ENCODE peak calls at places on chromosomes 11 and 22, in four cellular contexts. C, B, V and T are unnamed samples.

GRCh38 chr11:14650064-14650463 is 6.5 kb downstream of the PDE3B start:
- DNase-seq in C (no peak), B (no peak), V (no peak), T (no peak)

GRCh38 chr11:117314840-117315239 is 1.2 kb downstream of the BACE1 start:
- DNase-seq in C (no peak), B (no peak), V (no peak), T (no peak)

GRCh38 chr11:118156531-118157185 is 4.0 kb upstream of the SCN4B start:
- DNase-seq in C (no peak), B (no peak), V (no peak), T (no peak)

GRCh38 chr22:50286701-50287318 is 16.6 kb upstream of the MAPK11 start:
- DNase-seq in C (no peak), B (no peak), V (no peak), T (no peak)

GRCh38 chr11:126081915-126082250 is 19.2 kb upstream of the CDON start:
- DNase-seq in C (no peak), B (no peak), V (no peak), T (no peak)

GRCh38 chr11:116962108-116962507 is 124.7 kb upstream of the APOA1 start:
- DNase-seq in C (no peak), B (no peak), V (no peak), T (no peak)

GRCh38 chr11:63761173-63761572 is 7.4 kb downstream of the ZFTA start:
- DNase-seq in C (no peak), B (no peak), V (no peak), T (no peak)

GRCh38 chr11:131867457-131868257 is 497.2 kb downstream of the NTM start:
- DNase-seq in C (peak; percentile 86), B (peak; percentile 76), V (peak; percentile 39), T (no peak)

GRCh38 chr11:9047986-9048522 is 43.3 kb downstream of the SCUBE2 start:
- DNase-seq in C (peak; percentile 79), B (peak; percentile 40), V (no peak), T (no peak)

GRCh38 chr22:26550498-26551033 is 38.3 kb upstream of the TFIP11 start:
- DNase-seq in C (peak; percentile 95), B (peak; percentile 49), V (no peak), T (no peak)

GRCh38 chr11:36233226-36233625 is 56.0 kb downstream of the COMMD9 start:
- DNase-seq in C (peak; percentile 25), B (no peak), V (no peak), T (no peak)

GRCh38 chr11:64489831-64490441 is 101.1 kb upstream of the SLC22A12 start:
- DNase-seq in C (peak; percentile 15), B (no peak), V (no peak), T (peak; percentile 36)

GRCh38 chr22:29129644-29130201 is 56.9 kb downstream of the KREMEN1 start:
- DNase-seq in C (no peak), B (no peak), V (no peak), T (no peak)

GRCh38 chr11:21545701-21546100 is 647.2 kb upstream of the ANO5 start:
- DNase-seq in C (no peak), B (no peak), V (no peak), T (no peak)

GRCh38 chr11:17735823-17736772 is 1.5 kb downstream of the KCNC1 start:
- DNase-seq in C (no peak), B (no peak), V (no peak), T (no peak)

GRCh38 chr22:37418627-37419369 is 8.5 kb downstream of the ELFN2 start:
- DNase-seq in C (no peak), B (no peak), V (peak; percentile 18), T (no peak)

GRCh38 chr22:30694638-30695350 is at the start of gene OSBP2:
- DNase-seq in C (no peak), B (no peak), V (peak; percentile 15), T (peak; percentile 33)

GRCh38 chr11:119729581-119730346 is 764 bp upstream of the NECTIN1 start:
- DNase-seq in C (peak; percentile 63), B (peak; percentile 36), V (peak; percentile 68), T (no peak)

GRCh38 chr11:40183073-40184064 is 1276.1 kb downstream of the LRRC4C start:
- DNase-seq in C (no peak), B (no peak), V (no peak), T (no peak)

GRCh38 chr11:126355926-126356897 is 726 bp downstream of the ST3GAL4 start:
- DNase-seq in C (peak; percentile 49), B (no peak), V (peak; percentile 36), T (no peak)

GRCh38 chr11:134170909-134171281 is 52.9 kb downstream of the NCAPD3 start:
- DNase-seq in C (peak; percentile 66), B (no peak), V (no peak), T (no peak)

GRCh38 chr11:10550988-10551657 is 10.1 kb upstream of the RNF141 start:
- DNase-seq in C (no peak), B (no peak), V (no peak), T (no peak)

GRCh38 chr11:35688023-35688422 is 25.4 kb downstream of the TRIM44 start:
- DNase-seq in C (peak; percentile 21), B (no peak), V (no peak), T (no peak)

GRCh38 chr11:12756101-12756500 is 81.9 kb downstream of the TEAD1 start:
- DNase-seq in C (no peak), B (no peak), V (no peak), T (no peak)

GRCh38 chr11:72629266-72629665 is 45.0 kb downstream of the PDE2A start:
- DNase-seq in C (peak; percentile 34), B (no peak), V (no peak), T (no peak)

GRCh38 chr11:13015753-13016152 is 6.6 kb downstream of the RASSF10 start:
- DNase-seq in C (no peak), B (no peak), V (no peak), T (no peak)

GRCh38 chr11:129960216-129961214 is 42.1 kb downstream of the PRDM10 start:
- DNase-seq in C (peak; percentile 72), B (peak; percentile 22), V (no peak), T (no peak)

GRCh38 chr22:31852691-31853370 is 91.5 kb upstream of the YWHAH start:
- DNase-seq in C (peak; percentile 37), B (no peak), V (no peak), T (no peak)

GRCh38 chr11:127986073-127986472 is 601.3 kb downstream of the ETS1 start:
- DNase-seq in C (no peak), B (no peak), V (no peak), T (no peak)
- TF ChIP-seq CTCF in C (no peak), B (no peak), V (no peak), T (no peak)

GRCh38 chr11:34631297-34631696 is 10.4 kb downstream of the EHF start:
- DNase-seq in C (no peak), B (no peak), V (no peak), T (no peak)

GRCh38 chr11:34631737-34632104 is 10.8 kb downstream of the EHF start:
- DNase-seq in C (no peak), B (no peak), V (no peak), T (no peak)

GRCh38 chr11:34633990-34634725 is 13.3 kb downstream of the EHF start:
- DNase-seq in C (peak; percentile 55), B (no peak), V (no peak), T (no peak)

GRCh38 chr11:34632105-34632780 is 11.3 kb downstream of the EHF start:
- DNase-seq in C (peak; percentile 16), B (no peak), V (no peak), T (no peak)

DNA sequence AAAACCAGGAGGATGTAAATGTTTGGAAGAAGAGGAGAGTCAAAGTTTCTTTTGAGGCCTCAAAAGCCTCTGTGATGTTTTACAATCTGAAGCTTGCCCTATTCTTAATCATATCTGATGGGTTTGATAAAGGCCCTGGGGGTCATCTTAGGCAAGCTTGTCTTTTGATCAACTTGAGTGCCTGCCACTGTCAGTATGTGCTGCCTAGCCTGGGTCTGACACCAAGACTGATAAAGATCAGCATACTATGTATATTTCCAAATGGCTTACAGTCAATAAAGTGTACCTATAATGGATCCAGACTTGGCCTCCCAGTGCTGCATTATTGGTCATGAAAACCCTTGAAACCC is 12.7 kb downstream of the EHF start:
- DNase-seq in C (no peak), B (no peak), V (no peak), T (no peak)
- TF ChIP-seq CTCF in C (no peak), B (no peak), V (no peak), T (no peak)

DNA sequence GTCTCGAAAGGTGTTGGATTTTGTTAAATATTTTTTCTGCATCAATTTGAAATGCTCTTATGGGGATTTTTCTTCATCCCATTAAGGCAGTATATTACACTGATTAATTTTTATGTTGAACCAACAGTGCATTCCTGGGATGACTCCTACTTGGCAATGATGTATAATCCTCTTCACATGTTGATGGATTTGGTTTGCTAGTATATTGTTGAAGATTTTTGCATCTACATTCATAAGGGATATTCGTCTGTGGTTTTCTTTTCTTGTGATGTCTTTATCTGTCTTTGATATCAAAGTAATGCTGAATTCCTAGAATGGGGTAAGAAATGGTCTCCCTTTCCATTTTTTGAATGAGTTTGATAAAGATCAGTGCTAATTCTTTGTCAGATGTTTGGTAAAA is 18.7 kb upstream of the SLC35C1 start:
- DNase-seq in C (no peak), B (no peak), V (no peak), T (no peak)
- TF ChIP-seq CTCF in C (no peak), B (no peak), V (no peak), T (no peak)

GRCh38 chr22:45400046-45400445 is 13.4 kb downstream of the SMC1B start:
- DNase-seq in C (no peak), B (no peak), V (no peak), T (no peak)
- TF ChIP-seq CTCF in C (no peak), B (no peak), V (no peak), T (no peak)